ENCODE peak calls at places on chromosomes 4 and X, in four cellular contexts. One of them, this sample, is unnamed.

GRCh38 chrX:101407167-101407747 is 468 bp downstream of the GLA start:
- DNase-seq in Caco-2: no peak
- DNase-seq in brain microvascular endothelial cell: no peak
- DNase-seq in SJSA1: no peak
- DNase-seq in this sample: no peak

GRCh38 chr4:27081675-27082579 is 221.3 kb downstream of the STIM2 start:
- DNase-seq in brain microvascular endothelial cell: no peak
- DNase-seq in Caco-2: no peak
- DNase-seq in SJSA1: no peak
- DNase-seq in this sample: no peak

GRCh38 chr4:187283306-187283705 is 559.6 kb upstream of the FAT1 start:
- DNase-seq in brain microvascular endothelial cell: no peak
- DNase-seq in Caco-2: no peak
- DNase-seq in SJSA1: no peak
- DNase-seq in this sample: no peak

GRCh38 chr4:142817442-142817841 is 28.7 kb downstream of the INPP4B start:
- DNase-seq in brain microvascular endothelial cell: peak
- DNase-seq in Caco-2: no peak
- DNase-seq in SJSA1: peak
- DNase-seq in this sample: peak

GRCh38 chrX:10077425-10078188 is 79.2 kb upstream of the CLCN4 start:
- DNase-seq in SJSA1: no peak
- DNase-seq in brain microvascular endothelial cell: no peak
- DNase-seq in Caco-2: no peak
- DNase-seq in this sample: peak

GRCh38 chrX:82163701-82164100 is 961.8 kb downstream of the SH3BGRL start:
- DNase-seq in Caco-2: no peak
- DNase-seq in SJSA1: no peak
- DNase-seq in brain microvascular endothelial cell: no peak
- DNase-seq in this sample: no peak

GRCh38 chr4:108171541-108172230 is 3.0 kb upstream of the LEF1 start:
- DNase-seq in Caco-2: no peak
- DNase-seq in brain microvascular endothelial cell: no peak
- DNase-seq in SJSA1: peak
- DNase-seq in this sample: peak

GRCh38 chr4:21366312-21366711 is 582.3 kb downstream of the KCNIP4 start:
- DNase-seq in Caco-2: no peak
- DNase-seq in SJSA1: no peak
- DNase-seq in brain microvascular endothelial cell: no peak
- DNase-seq in this sample: no peak

GRCh38 chr4:137032242-137032641 is 500.1 kb downstream of the PCDH18 start:
- DNase-seq in SJSA1: no peak
- DNase-seq in brain microvascular endothelial cell: no peak
- DNase-seq in Caco-2: no peak
- DNase-seq in this sample: no peak

GRCh38 chrX:133749951-133750350 is 235.4 kb downstream of the GPC3 start:
- DNase-seq in brain microvascular endothelial cell: no peak
- DNase-seq in SJSA1: no peak
- DNase-seq in Caco-2: no peak
- DNase-seq in this sample: no peak

GRCh38 chr4:40197879-40198689 is 1.3 kb downstream of the RHOH start:
- DNase-seq in brain microvascular endothelial cell: no peak
- DNase-seq in Caco-2: no peak
- DNase-seq in SJSA1: no peak
- DNase-seq in this sample: no peak

GRCh38 chr4:176668324-176668723 is 124.4 kb downstream of the VEGFC start:
- DNase-seq in brain microvascular endothelial cell: no peak
- DNase-seq in SJSA1: no peak
- DNase-seq in Caco-2: no peak
- DNase-seq in this sample: no peak

GRCh38 chr4:182925298-182925738 is 8.1 kb upstream of the DCTD start:
- DNase-seq in SJSA1: peak
- DNase-seq in Caco-2: peak
- DNase-seq in brain microvascular endothelial cell: peak
- DNase-seq in this sample: peak

GRCh38 chr4:7337196-7338058 is 97.3 kb downstream of the PSAPL1 start:
- DNase-seq in SJSA1: no peak
- DNase-seq in brain microvascular endothelial cell: no peak
- DNase-seq in Caco-2: no peak
- DNase-seq in this sample: no peak

GRCh38 chrX:19682712-19683331 is 167.5 kb upstream of the MAP3K15 start:
- DNase-seq in Caco-2: no peak
- DNase-seq in SJSA1: peak
- DNase-seq in brain microvascular endothelial cell: peak
- DNase-seq in this sample: peak

GRCh38 chr4:176587920-176588319 is 204.8 kb downstream of the VEGFC start:
- DNase-seq in Caco-2: no peak
- DNase-seq in brain microvascular endothelial cell: peak
- DNase-seq in SJSA1: no peak
- DNase-seq in this sample: no peak

GRCh38 chr4:124037236-124037635 is 640.6 kb downstream of the SPRY1 start:
- DNase-seq in Caco-2: no peak
- DNase-seq in brain microvascular endothelial cell: no peak
- DNase-seq in SJSA1: no peak
- DNase-seq in this sample: no peak

GRCh38 chr4:3497554-3498389 is 34.5 kb downstream of the LRPAP1 start:
- DNase-seq in brain microvascular endothelial cell: no peak
- DNase-seq in SJSA1: no peak
- DNase-seq in Caco-2: no peak
- DNase-seq in this sample: no peak

GRCh38 chr4:3497095-3497494 is 34.0 kb downstream of the DOK7 start:
- DNase-seq in Caco-2: no peak
- DNase-seq in SJSA1: no peak
- DNase-seq in brain microvascular endothelial cell: no peak
- DNase-seq in this sample: no peak

GRCh38 chr4:3499710-3500109 is 32.5 kb downstream of the LRPAP1 start:
- DNase-seq in SJSA1: no peak
- DNase-seq in brain microvascular endothelial cell: no peak
- DNase-seq in Caco-2: no peak
- DNase-seq in this sample: no peak

GRCh38 chr4:3498901-3499510 is 33.2 kb downstream of the LRPAP1 start:
- DNase-seq in brain microvascular endothelial cell: no peak
- DNase-seq in Caco-2: no peak
- DNase-seq in SJSA1: no peak
- DNase-seq in this sample: no peak

GRCh38 chr4:3498407-3498806 is 33.8 kb downstream of the LRPAP1 start:
- DNase-seq in Caco-2: no peak
- DNase-seq in brain microvascular endothelial cell: no peak
- DNase-seq in SJSA1: no peak
- DNase-seq in this sample: no peak
- H3K4me3 ChIP-seq in Caco-2: no peak
- H3K4me3 ChIP-seq in brain microvascular endothelial cell: no peak
- H3K4me3 ChIP-seq in SJSA1: no peak
- H3K4me3 ChIP-seq in this sample: no peak

DNA sequence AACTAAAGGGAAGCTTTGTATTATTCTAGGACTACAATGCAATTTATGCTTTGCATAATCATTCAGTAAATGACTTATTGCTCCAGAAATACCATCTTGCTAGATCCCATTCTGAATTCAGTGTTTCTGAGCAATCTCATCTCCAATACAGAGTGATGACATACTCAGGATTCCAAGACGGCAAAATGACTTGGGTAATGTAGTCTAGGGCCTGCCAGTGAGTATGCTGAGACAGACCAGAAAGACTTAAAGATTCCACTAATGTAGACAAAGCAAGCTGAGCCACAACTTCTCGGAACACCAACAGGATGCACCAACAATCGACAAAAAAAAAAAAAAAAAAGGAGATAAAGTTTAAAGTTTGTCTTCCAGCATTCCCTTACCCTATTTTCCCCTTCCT is 939 bp upstream of the SEC24B start:
- DNase-seq in SJSA1: no peak
- DNase-seq in brain microvascular endothelial cell: peak
- DNase-seq in Caco-2: no peak
- DNase-seq in this sample: no peak
- H3K4me3 ChIP-seq in SJSA1: peak
- H3K4me3 ChIP-seq in brain microvascular endothelial cell: peak
- H3K4me3 ChIP-seq in Caco-2: peak
- H3K4me3 ChIP-seq in this sample: peak

GRCh38 chrX:23919706-23920320 is 12.0 kb downstream of the CXorf58 start:
- DNase-seq in brain microvascular endothelial cell: no peak
- DNase-seq in SJSA1: no peak
- DNase-seq in Caco-2: no peak
- DNase-seq in this sample: no peak
- H3K4me3 ChIP-seq in brain microvascular endothelial cell: no peak
- H3K4me3 ChIP-seq in SJSA1: no peak
- H3K4me3 ChIP-seq in Caco-2: no peak
- H3K4me3 ChIP-seq in this sample: no peak

DNA sequence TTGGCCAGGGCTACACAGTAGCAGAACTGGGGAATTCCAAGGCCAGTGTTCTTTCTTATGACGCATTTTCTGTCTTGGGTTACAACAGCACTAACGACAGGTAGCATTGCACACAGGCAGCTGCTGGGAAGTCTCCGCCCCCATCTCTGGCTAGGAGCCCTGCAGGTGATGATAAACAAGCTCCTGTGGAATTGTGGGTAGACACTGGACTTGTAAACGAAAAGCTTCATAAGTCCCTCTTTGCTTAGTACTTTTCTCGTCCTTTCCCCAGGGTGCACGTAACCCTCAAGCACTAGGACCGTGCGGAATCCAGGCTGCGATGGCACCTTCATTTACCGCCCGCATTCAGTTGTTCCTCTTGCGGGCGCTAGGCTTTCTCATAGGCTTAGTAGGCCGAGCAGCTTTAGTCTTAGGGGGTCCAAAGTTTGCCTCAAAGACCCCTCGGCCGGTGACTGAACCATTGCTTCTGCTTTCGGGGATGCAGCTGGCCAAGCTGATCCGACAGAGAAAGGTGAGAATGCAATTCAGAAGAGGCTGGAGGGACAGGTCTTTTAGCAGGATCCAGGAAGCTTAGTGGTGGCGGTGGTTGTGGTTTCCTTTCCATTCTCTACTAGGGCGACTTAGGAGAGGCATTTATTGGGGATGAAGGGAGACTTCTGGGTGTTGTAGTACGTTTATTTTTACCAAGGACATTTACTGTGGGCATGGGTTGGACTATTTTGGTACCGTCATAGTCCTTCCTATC is at the start of gene FAAH2:
- DNase-seq in SJSA1: no peak
- DNase-seq in brain microvascular endothelial cell: no peak
- DNase-seq in Caco-2: peak
- DNase-seq in this sample: peak
- H3K4me3 ChIP-seq in SJSA1: no peak
- H3K4me3 ChIP-seq in brain microvascular endothelial cell: no peak
- H3K4me3 ChIP-seq in Caco-2: peak
- H3K4me3 ChIP-seq in this sample: peak

GRCh38 chr4:15021946-15022345 is 19.7 kb downstream of the CPEB2 start:
- DNase-seq in SJSA1: no peak
- DNase-seq in brain microvascular endothelial cell: no peak
- DNase-seq in Caco-2: no peak
- DNase-seq in this sample: no peak

GRCh38 chr4:15020502-15021286 is 18.4 kb downstream of the CPEB2 start:
- DNase-seq in Caco-2: no peak
- DNase-seq in brain microvascular endothelial cell: no peak
- DNase-seq in SJSA1: no peak
- DNase-seq in this sample: no peak

GRCh38 chr4:15021301-15021700 is 19.0 kb downstream of the CPEB2 start:
- DNase-seq in Caco-2: no peak
- DNase-seq in brain microvascular endothelial cell: no peak
- DNase-seq in SJSA1: no peak
- DNase-seq in this sample: no peak

GRCh38 chr4:15015170-15015569 is 12.9 kb downstream of the CPEB2 start:
- DNase-seq in brain microvascular endothelial cell: no peak
- DNase-seq in Caco-2: no peak
- DNase-seq in SJSA1: no peak
- DNase-seq in this sample: no peak

DNA sequence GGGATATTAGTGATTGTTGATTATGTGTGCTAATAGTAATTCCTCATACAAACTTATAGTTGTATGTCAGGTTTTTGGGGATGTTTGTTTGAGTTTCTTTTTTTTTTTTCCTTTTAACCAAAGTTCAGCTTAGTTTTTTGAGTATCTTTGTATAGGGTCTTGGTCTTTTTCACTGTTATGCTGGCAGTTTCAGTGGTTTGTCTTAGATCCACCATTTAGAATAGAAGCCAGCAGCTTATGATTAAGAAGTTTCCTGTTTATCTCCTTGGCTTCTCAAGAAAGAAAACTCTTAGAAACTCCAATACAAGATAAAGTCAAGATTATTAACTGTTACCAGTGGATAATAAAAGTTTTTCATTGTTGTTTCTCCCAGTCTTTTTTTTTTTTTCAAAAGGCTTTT is 16.1 kb downstream of the CPEB2 start:
- DNase-seq in SJSA1: no peak
- DNase-seq in brain microvascular endothelial cell: no peak
- DNase-seq in Caco-2: no peak
- DNase-seq in this sample: no peak
- H3K4me3 ChIP-seq in SJSA1: no peak
- H3K4me3 ChIP-seq in brain microvascular endothelial cell: no peak
- H3K4me3 ChIP-seq in Caco-2: no peak
- H3K4me3 ChIP-seq in this sample: no peak

GRCh38 chrX:79365591-79365990 is 1.5 kb downstream of the ITM2A start:
- DNase-seq in SJSA1: no peak
- DNase-seq in Caco-2: no peak
- DNase-seq in brain microvascular endothelial cell: no peak
- DNase-seq in this sample: no peak

GRCh38 chrX:79367907-79368306 is 773 bp upstream of the ITM2A start:
- DNase-seq in SJSA1: no peak
- DNase-seq in Caco-2: no peak
- DNase-seq in brain microvascular endothelial cell: no peak
- DNase-seq in this sample: no peak

GRCh38 chrX:79366888-79367749 is at the start of gene ITM2A:
- DNase-seq in brain microvascular endothelial cell: no peak
- DNase-seq in SJSA1: no peak
- DNase-seq in Caco-2: no peak
- DNase-seq in this sample: peak

GRCh38 chrX:79364306-79364705 is 2.8 kb downstream of the ITM2A start:
- DNase-seq in brain microvascular endothelial cell: no peak
- DNase-seq in SJSA1: no peak
- DNase-seq in Caco-2: no peak
- DNase-seq in this sample: no peak

GRCh38 chrX:79366556-79366887 is 612 bp downstream of the ITM2A start:
- DNase-seq in brain microvascular endothelial cell: no peak
- DNase-seq in SJSA1: no peak
- DNase-seq in Caco-2: no peak
- DNase-seq in this sample: no peak
- H3K4me3 ChIP-seq in brain microvascular endothelial cell: no peak
- H3K4me3 ChIP-seq in SJSA1: no peak
- H3K4me3 ChIP-seq in Caco-2: no peak
- H3K4me3 ChIP-seq in this sample: peak

This sample was measured in Jurkat, Clone E6-1.